ENCODE peak calls at places on chromosomes 13 and 19, in nine cellular contexts. Y is stomach, E is small intestine, T is aorta, V is heart right ventricle, A is mucosa of descending colon, X is lung, O is DND-41, U is astrocyte. L is an unnamed sample. For H3K4me1, the result is how much of the 10 kb centered on the place peaks cover.

GRCh38 chr13:110566201-110566600 is 4.7 kb upstream of the RAB20 start:
- DNase-seq in Y (no peak), E (no peak), T (no peak), V (no peak), A (no peak), X (no peak), O (no peak), U (no peak), L (no peak)

GRCh38 chr13:59337070-59337469 is 826.7 kb downstream of the DIAPH3 start:
- DNase-seq in Y (no peak), E (no peak), T (no peak), V (no peak), A (no peak), X (no peak), O (no peak), U (no peak), L (no peak)

GRCh38 chr19:19578241-19578640 is 40.2 kb downstream of the CILP2 start:
- DNase-seq in Y (no peak), E (no peak), T (no peak), V (no peak), A (no peak), X (no peak), O (no peak), U (no peak), L (no peak)

GRCh38 chr13:101465877-101466276 is 13.4 kb downstream of the ITGBL1 start:
- DNase-seq in Y (no peak), E (no peak), T (no peak), V (no peak), A (no peak), X (no peak), O (no peak), U (peak), L (no peak)

GRCh38 chr13:57630661-57631606 is 610 bp upstream of the PCDH17 start:
- DNase-seq in Y (no peak), E (no peak), T (no peak), V (no peak), A (no peak), X (no peak), O (no peak), U (peak), L (no peak)

GRCh38 chr13:24670927-24671326 is 9.3 kb upstream of the ATP12A start:
- DNase-seq in Y (no peak), E (no peak), T (no peak), V (no peak), A (no peak), X (no peak), O (peak), U (no peak), L (no peak)

GRCh38 chr19:10719466-10719961 is 1.6 kb downstream of the DNM2 start:
- DNase-seq in Y (no peak), E (peak), T (no peak), V (no peak), A (no peak), X (no peak), O (no peak), U (no peak), L (no peak)

GRCh38 chr19:32373614-32374295 is 28.3 kb downstream of the ZNF507 start:
- DNase-seq in Y (peak), E (peak), T (no peak), V (no peak), A (no peak), X (peak), O (no peak), U (peak), L (no peak)

GRCh38 chr13:63910406-63910957 is 2494.8 kb upstream of the PCDH20 start:
- DNase-seq in Y (no peak), E (no peak), T (no peak), V (no peak), A (no peak), X (no peak), O (no peak), U (peak), L (no peak)

GRCh38 chr13:76500894-76501293 is 385.3 kb downstream of the KCTD12 start:
- DNase-seq in Y (no peak), E (no peak), T (no peak), V (no peak), A (no peak), X (no peak), O (no peak), U (no peak), L (no peak)

GRCh38 chr13:111344471-111345191 is 24.2 kb downstream of the TEX29 start:
- DNase-seq in Y (peak), E (no peak), T (peak), V (no peak), A (no peak), X (peak), O (no peak), U (peak), L (no peak)

GRCh38 chr19:31054430-31054829 is 294.8 kb downstream of the TSHZ3 start:
- DNase-seq in Y (peak), E (peak), T (peak), V (no peak), A (no peak), X (no peak), O (peak), U (peak), L (no peak)

GRCh38 chr19:23075031-23075733 is 41.6 kb upstream of the ZNF730 start:
- DNase-seq in Y (no peak), E (peak), T (peak), V (peak), A (peak), X (peak), O (peak), U (peak), L (no peak)

GRCh38 chr13:25864116-25864515 is 187.7 kb downstream of the SHISA2 start:
- DNase-seq in Y (no peak), E (no peak), T (no peak), V (no peak), A (no peak), X (no peak), O (no peak), U (no peak), L (no peak)

GRCh38 chr13:22703601-22704209 is 477.1 kb upstream of the SGCG start:
- DNase-seq in Y (no peak), E (peak), T (no peak), V (no peak), A (no peak), X (no peak), O (no peak), U (no peak), L (no peak)

GRCh38 chr19:9818175-9818733 is 625 bp downstream of the FBXL12 start:
- DNase-seq in Y (no peak), E (peak), T (no peak), V (no peak), A (no peak), X (no peak), O (peak), U (no peak), L (no peak)

GRCh38 chr19:14395710-14396338 is 14.6 kb downstream of the ADGRE5 start:
- DNase-seq in Y (no peak), E (no peak), T (no peak), V (no peak), A (no peak), X (no peak), O (no peak), U (no peak), L (no peak)

GRCh38 chr13:39129253-39129652 is 91.0 kb downstream of the NHLRC3 start:
- DNase-seq in Y (no peak), E (no peak), T (no peak), V (no peak), A (no peak), X (no peak), O (no peak), U (no peak), L (no peak)

GRCh38 chr13:21730186-21730880 is 59.5 kb downstream of the FGF9 start:
- DNase-seq in Y (no peak), E (no peak), T (no peak), V (no peak), A (no peak), X (no peak), O (no peak), U (no peak), L (no peak)

GRCh38 chr13:20779405-20779804 is 5.6 kb upstream of the EEF1AKMT1 start:
- DNase-seq in Y (no peak), E (no peak), T (no peak), V (no peak), A (no peak), X (no peak), O (no peak), U (no peak), L (no peak)

GRCh38 chr19:16180611-16181010 is 4.6 kb upstream of the FAM32A start:
- DNase-seq in Y (no peak), E (no peak), T (no peak), V (no peak), A (no peak), X (no peak), O (no peak), U (peak), L (no peak)

GRCh38 chr13:40777166-40777956 is 6.4 kb upstream of the MRPS31 start:
- DNase-seq in Y (no peak), E (peak), T (no peak), V (no peak), A (no peak), X (peak), O (peak), U (peak), L (peak)

GRCh38 chr19:34145741-34146202 is 26.5 kb upstream of the LSM14A start:
- DNase-seq in Y (peak), E (peak), T (no peak), V (no peak), A (no peak), X (peak), O (peak), U (peak), L (peak)

GRCh38 chr13:73171242-73171641 is 112.4 kb downstream of the KLF5 start:
- DNase-seq in Y (no peak), E (peak), T (no peak), V (no peak), A (no peak), X (no peak), O (no peak), U (no peak), L (no peak)

GRCh38 chr13:59846845-59847620 is 316.7 kb downstream of the DIAPH3 start:
- DNase-seq in Y (no peak), E (no peak), T (no peak), V (no peak), A (no peak), X (no peak), O (no peak), U (no peak), L (no peak)

GRCh38 chr19:41893899-41894298 is 10.9 kb downstream of the ARHGEF1 start:
- DNase-seq in Y (no peak), E (no peak), T (no peak), V (no peak), A (no peak), X (no peak), O (peak), U (no peak), L (no peak)

GRCh38 chr13:48731957-48732569 is 78.3 kb downstream of the CYSLTR2 start:
- DNase-seq in Y (peak), E (peak), T (peak), V (peak), A (peak), X (no peak), O (no peak), U (no peak), L (peak)

GRCh38 chr13:29591310-29591709 is 4.2 kb downstream of the SLC7A1 start:
- DNase-seq in Y (no peak), E (no peak), T (no peak), V (no peak), A (no peak), X (no peak), O (no peak), U (no peak), L (no peak)
- H3K4me1 ChIP-seq in Y (half or more), E (under half), T (under half), V (under half), A (under half), X (under half), O (half or more), U (half or more), L (under half)

DNA sequence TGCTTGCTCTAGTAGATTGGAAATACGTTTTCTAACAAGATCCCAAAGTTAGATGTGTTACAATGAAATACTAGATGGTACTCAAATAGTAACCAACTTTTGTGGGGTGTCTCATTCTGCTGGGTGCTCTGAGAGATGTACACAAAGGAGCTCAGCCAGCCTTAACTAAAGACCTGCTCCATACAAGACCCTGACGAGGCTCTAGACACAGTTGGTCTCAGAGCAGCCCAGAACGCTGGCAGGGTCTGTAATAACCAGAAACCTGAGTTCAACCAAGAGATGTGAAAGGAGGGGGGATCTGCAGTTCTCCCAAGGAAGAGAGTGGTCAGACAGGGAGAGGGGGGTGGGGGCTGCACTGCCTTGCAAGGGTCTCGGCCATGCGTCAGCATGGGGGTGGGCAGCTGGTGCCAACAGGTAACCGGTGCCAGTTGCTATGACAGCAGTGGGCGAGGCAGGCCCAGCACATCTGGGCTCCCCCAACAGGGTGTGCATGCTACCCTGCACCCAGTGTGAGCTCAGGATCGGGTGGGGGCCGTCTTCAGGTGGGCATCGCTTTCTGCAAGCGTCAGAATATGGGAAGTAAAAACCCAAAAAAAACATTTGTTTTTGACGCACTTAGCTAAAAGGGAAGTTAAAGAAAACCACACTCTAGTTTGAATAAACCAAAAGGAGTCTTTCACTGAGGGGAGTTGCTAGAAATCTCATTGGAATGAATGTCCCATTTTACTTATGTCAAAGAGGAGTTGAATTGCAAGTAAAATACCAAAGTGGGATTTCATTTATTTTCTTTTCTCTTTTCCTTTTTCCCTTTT is 68.0 kb upstream of the GPR183 start:
- DNase-seq in Y (no peak), E (no peak), T (peak), V (no peak), A (peak), X (no peak), O (no peak), U (no peak), L (peak)
- H3K4me1 ChIP-seq in Y (under half), E (under half), T (under half), V (under half), A (under half), X (under half), O (under half), U (under half), L (half or more)

DNA sequence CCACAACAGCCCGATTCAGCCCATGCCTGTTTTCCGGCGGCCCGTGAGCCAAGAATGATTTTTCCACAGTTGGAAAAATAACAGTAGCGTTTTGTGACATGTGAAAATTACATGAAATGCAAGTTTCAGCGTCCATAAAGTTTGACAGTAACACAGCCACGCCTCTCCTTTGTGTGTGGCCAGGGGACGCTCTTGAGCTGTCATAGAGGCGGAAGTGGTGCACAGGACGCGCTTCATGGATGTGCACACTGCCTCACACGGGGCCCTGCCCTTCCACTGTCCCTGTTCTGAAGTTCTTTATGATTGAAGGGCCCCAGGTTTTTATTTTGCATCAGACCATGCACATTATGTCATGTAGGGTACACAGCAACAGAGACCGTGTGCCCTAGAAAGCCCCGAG is 12.4 kb upstream of the ELAVL1 start:
- DNase-seq in Y (no peak), E (peak), T (no peak), V (no peak), A (peak), X (no peak), O (no peak), U (no peak), L (peak)
- H3K4me1 ChIP-seq in Y (under half), E (under half), T (under half), V (under half), A (under half), X (under half), O (under half), U (under half), L (under half)

GRCh38 chr19:3682286-3682685 is 18.0 kb downstream of the PIP5K1C start:
- DNase-seq in Y (no peak), E (no peak), T (no peak), V (no peak), A (no peak), X (no peak), O (no peak), U (no peak), L (no peak)

GRCh38 chr19:3682741-3683404 is 17.4 kb downstream of the PIP5K1C start:
- DNase-seq in Y (no peak), E (no peak), T (peak), V (no peak), A (no peak), X (no peak), O (no peak), U (peak), L (no peak)

GRCh38 chr19:3683866-3684816 is 16.1 kb downstream of the PIP5K1C start:
- DNase-seq in Y (no peak), E (no peak), T (no peak), V (no peak), A (no peak), X (no peak), O (no peak), U (peak), L (no peak)

GRCh38 chr19:3684817-3685410 is 15.4 kb downstream of the PIP5K1C start:
- DNase-seq in Y (no peak), E (no peak), T (no peak), V (no peak), A (no peak), X (no peak), O (no peak), U (no peak), L (no peak)

DNA sequence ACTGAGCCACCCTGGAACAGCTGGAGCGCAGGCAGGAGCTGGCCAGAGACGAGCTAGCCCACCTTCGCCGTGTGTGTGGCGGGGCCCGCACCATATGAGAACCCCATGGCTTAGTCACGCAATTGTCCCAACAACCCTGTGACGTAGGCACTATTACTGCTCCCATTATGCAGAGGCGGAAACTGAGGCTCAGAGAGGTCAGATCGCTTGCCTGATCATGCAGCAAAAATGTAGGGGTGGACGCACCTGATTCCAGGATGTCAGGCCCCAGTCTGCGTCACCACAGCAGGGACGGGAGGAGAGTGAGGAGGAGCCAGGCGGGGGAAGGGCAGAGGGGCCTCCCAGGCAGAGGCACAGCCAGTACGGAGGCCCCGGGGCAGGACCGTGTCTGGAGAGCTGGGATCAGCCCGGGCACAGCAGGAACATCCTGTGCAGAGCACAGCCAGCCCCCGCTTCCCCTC is 16.8 kb downstream of the PIP5K1C start:
- DNase-seq in Y (no peak), E (no peak), T (no peak), V (peak), A (no peak), X (no peak), O (no peak), U (peak), L (no peak)
- H3K4me1 ChIP-seq in Y (under half), E (under half), T (under half), V (under half), A (under half), X (under half), O (under half), U (under half), L (under half)

GRCh38 chr13:46622013-46622917 is 69.3 kb downstream of the LRCH1 start:
- DNase-seq in Y (no peak), E (no peak), T (no peak), V (no peak), A (no peak), X (no peak), O (no peak), U (no peak), L (no peak)
- H3K4me1 ChIP-seq in Y (half or more), E (under half), T (under half), V (half or more), A (under half), X (under half), O (under half), U (under half), L (under half)

GRCh38 chr19:38656171-38656981 is 8.9 kb downstream of the ACTN4 start:
- DNase-seq in Y (no peak), E (no peak), T (no peak), V (no peak), A (no peak), X (no peak), O (peak), U (peak), L (peak)
- H3K4me1 ChIP-seq in Y (half or more), E (under half), T (under half), V (half or more), A (half or more), X (half or more), O (under half), U (half or more), L (half or more)

DNA sequence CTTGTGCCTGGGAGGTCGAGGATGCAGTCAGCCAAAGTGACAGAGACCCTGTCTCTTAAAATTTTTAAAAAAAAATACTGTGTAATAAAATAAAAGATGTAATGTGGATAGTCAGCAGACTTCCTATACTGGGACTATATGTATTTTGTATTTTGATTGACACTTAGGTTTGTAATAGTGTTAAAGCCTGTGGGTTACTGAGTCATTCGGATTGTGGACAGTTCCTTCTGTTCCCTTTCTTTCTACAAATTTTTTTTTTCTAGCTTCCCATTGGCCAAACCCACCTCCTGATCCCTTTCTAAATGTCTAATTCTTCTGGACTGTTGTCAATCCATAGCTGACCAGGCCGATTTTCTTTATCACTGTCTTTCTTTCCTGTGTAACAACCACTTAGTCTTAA is 108.0 kb downstream of the DNAJC3 start:
- DNase-seq in Y (no peak), E (no peak), T (no peak), V (no peak), A (no peak), X (no peak), O (no peak), U (peak), L (no peak)
- H3K4me1 ChIP-seq in Y (under half), E (under half), T (under half), V (under half), A (under half), X (under half), O (under half), U (under half), L (under half)

DNA sequence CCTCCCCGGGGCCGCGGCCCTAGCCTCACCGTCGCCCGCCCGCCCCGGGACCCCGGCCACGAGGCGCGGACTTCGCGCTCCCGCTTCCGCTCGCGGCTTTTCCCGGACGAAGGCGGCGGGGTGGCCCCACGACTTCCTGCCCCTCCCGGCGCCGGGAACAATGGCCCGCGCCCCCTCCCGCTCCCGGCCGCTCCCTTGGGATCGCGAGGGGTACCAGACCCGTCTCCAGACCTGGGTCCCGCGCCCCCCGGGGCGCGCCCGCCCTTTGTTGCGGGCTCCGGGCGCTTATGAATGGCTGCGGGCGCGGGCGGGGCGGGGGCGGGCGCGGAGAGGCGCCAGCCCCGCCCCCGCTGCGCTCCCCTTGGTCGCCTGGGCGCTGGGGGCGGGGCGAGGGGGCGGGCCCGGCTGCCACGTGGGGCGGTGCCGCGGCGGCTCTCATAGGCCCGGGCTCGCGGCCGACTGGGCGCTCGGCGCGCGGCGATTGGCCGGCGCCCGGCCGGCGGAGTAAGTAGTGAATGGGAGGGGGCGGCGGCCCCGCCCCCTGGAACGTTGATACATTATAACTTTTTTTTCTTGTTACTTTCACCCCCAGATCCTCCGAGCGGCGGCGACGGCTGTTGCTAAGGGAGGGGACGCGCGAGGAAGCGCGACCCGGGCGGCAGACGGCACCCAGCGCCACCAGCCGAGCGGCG is 1.1 kb downstream of the MIDN start:
- DNase-seq in Y (peak), E (peak), T (peak), V (peak), A (peak), X (peak), O (peak), U (peak), L (peak)
- H3K4me1 ChIP-seq in Y (half or more), E (under half), T (under half), V (half or more), A (half or more), X (under half), O (under half), U (under half), L (under half)